ENCODE peak calls at places on chromosomes 3 and 15, in six cellular contexts. M is SK-N-SH, F is OCI-LY7, P is GM23248, U is MM.1S, V is GM23338. S is an unnamed sample.

GRCh38 chr3:172701758-172702157 is 9.1 kb downstream of the NCEH1 start:
- DNase-seq in F (no peak), V (no peak), M (no peak), P (no peak), U (no peak), S (no peak)

GRCh38 chr15:55916666-55917409 is 76.6 kb downstream of the NEDD4 start:
- DNase-seq in M (no peak), U (no peak), V (no peak), F (no peak), P (peak), S (peak)

GRCh38 chr3:13105851-13106250 is 32.6 kb upstream of the IQSEC1 start:
- DNase-seq in V (peak), M (no peak), P (no peak), U (no peak), F (no peak), S (no peak)

GRCh38 chr3:901953-902778 is 190.7 kb upstream of the CNTN6 start:
- DNase-seq in M (peak), F (peak), V (peak), P (peak), U (no peak), S (no peak)

GRCh38 chr3:14725564-14726420 is 50.9 kb downstream of the C3orf20 start:
- DNase-seq in F (no peak), P (peak), U (no peak), V (peak), M (no peak), S (no peak)

GRCh38 chr3:57556459-57557087 is 499 bp downstream of the PDE12 start:
- DNase-seq in V (no peak), M (no peak), F (peak), U (peak), P (peak), S (no peak)

GRCh38 chr3:197029511-197030167 is at the start of gene MELTF:
- DNase-seq in U (peak), P (peak), M (peak), V (peak), F (peak), S (peak)

GRCh38 chr15:83206971-83207621 is 527 bp downstream of the HDGFL3 start:
- DNase-seq in M (peak), U (peak), V (peak), F (peak), P (peak), S (peak)

GRCh38 chr15:100987143-100987542 is 68.0 kb downstream of the LRRK1 start:
- DNase-seq in P (peak), M (no peak), F (no peak), U (no peak), V (no peak), S (no peak)

GRCh38 chr3:65936908-65937638 is 101.6 kb downstream of the MAGI1 start:
- DNase-seq in F (no peak), V (no peak), U (no peak), M (no peak), P (no peak), S (peak)

GRCh38 chr3:114550155-114550554 is 256.3 kb downstream of the TIGIT start:
- DNase-seq in M (no peak), P (peak), F (no peak), V (no peak), U (no peak), S (no peak)

GRCh38 chr15:101390462-101390861 is 95.4 kb upstream of the SNRPA1 start:
- DNase-seq in V (no peak), M (no peak), P (no peak), U (no peak), F (no peak), S (no peak)

GRCh38 chr15:58200739-58201138 is 62.6 kb downstream of the AQP9 start:
- DNase-seq in U (no peak), V (no peak), M (no peak), P (no peak), F (no peak), S (no peak)

GRCh38 chr3:11662392-11662990 is 18.8 kb upstream of the VGLL4 start:
- DNase-seq in V (peak), U (no peak), P (peak), M (no peak), F (no peak), S (no peak)

GRCh38 chr3:51581529-51581928 is 43.0 kb downstream of the RAD54L2 start:
- DNase-seq in F (no peak), U (no peak), M (peak), P (peak), V (peak), S (no peak)

GRCh38 chr15:66588537-66588936 is 22.7 kb upstream of the LCTL start:
- DNase-seq in P (no peak), M (no peak), U (no peak), F (peak), V (peak), S (peak)

GRCh38 chr3:161275919-161276318 is 54.8 kb downstream of the NMD3 start:
- DNase-seq in F (no peak), P (no peak), U (no peak), V (no peak), M (no peak), S (no peak)

GRCh38 chr15:68449389-68449788 is 17.4 kb upstream of the ITGA11 start:
- DNase-seq in M (no peak), U (no peak), V (peak), P (no peak), F (no peak), S (peak)

GRCh38 chr15:38069001-38069400 is 134.6 kb downstream of the TMCO5A start:
- DNase-seq in V (no peak), P (peak), U (peak), M (peak), F (peak), S (peak)

GRCh38 chr3:130543322-130543721 is 26.3 kb downstream of the COL6A6 start:
- DNase-seq in P (no peak), U (no peak), F (no peak), V (no peak), M (no peak), S (no peak)

GRCh38 chr3:19216669-19217337 is 68.5 kb downstream of the KCNH8 start:
- DNase-seq in P (no peak), F (no peak), M (no peak), U (no peak), V (no peak), S (no peak)

GRCh38 chr3:193896419-193896818 is 239.5 kb upstream of the HES1 start:
- DNase-seq in U (no peak), P (no peak), M (no peak), V (no peak), F (no peak), S (no peak)

GRCh38 chr3:45693941-45694521 is 4.8 kb downstream of the SACM1L start:
- DNase-seq in V (no peak), M (peak), P (peak), F (peak), U (peak), S (no peak)

GRCh38 chr3:21750831-21751391 is at the start of gene ZNF385D:
- DNase-seq in V (peak), F (no peak), U (no peak), M (peak), P (peak), S (peak)

GRCh38 chr3:13091898-13092620 is 18.8 kb upstream of the IQSEC1 start:
- DNase-seq in P (peak), V (peak), F (peak), M (peak), U (peak), S (peak)

GRCh38 chr15:45943255-45943654 is 308.4 kb downstream of the SQOR start:
- DNase-seq in U (no peak), M (no peak), P (no peak), F (no peak), V (no peak), S (peak)

GRCh38 chr15:48536681-48537091 is 108.8 kb downstream of the FBN1 start:
- DNase-seq in M (peak), F (no peak), V (no peak), P (peak), U (no peak), S (no peak)

GRCh38 chr3:30285188-30286006 is 321.0 kb upstream of the TGFBR2 start:
- DNase-seq in U (no peak), F (no peak), M (peak), V (no peak), P (no peak), S (no peak)

GRCh38 chr3:123499316-123499715 is 50.4 kb upstream of the ADCY5 start:
- DNase-seq in F (no peak), M (no peak), V (no peak), U (no peak), P (peak), S (no peak)

GRCh38 chr15:40937762-40938529 is 8.8 kb downstream of the DLL4 start:
- DNase-seq in U (no peak), M (peak), P (peak), V (peak), F (no peak), S (no peak)

GRCh38 chr15:63135804-63136203 is 14.1 kb downstream of the LACTB start:
- DNase-seq in F (no peak), P (peak), V (no peak), U (no peak), M (no peak), S (no peak)

GRCh38 chr3:127694467-127695215 is 21.9 kb downstream of the ABTB1 start:
- DNase-seq in P (peak), V (peak), U (peak), M (peak), F (peak), S (peak)

GRCh38 chr15:72229076-72229946 is 1.7 kb downstream of the PKM start:
- DNase-seq in V (peak), U (peak), P (peak), M (peak), F (peak), S (no peak)

GRCh38 chr3:87206070-87206469 is 21.0 kb upstream of the CHMP2B start:
- DNase-seq in P (peak), M (no peak), F (no peak), U (no peak), V (no peak), S (no peak)

GRCh38 chr3:53721187-53721946 is 124.9 kb downstream of the CHDH start:
- DNase-seq in F (no peak), M (no peak), V (peak), P (peak), U (no peak), S (peak)

GRCh38 chr3:39147711-39148115 is 5.7 kb downstream of the CSRNP1 start:
- DNase-seq in P (peak), V (peak), F (peak), M (no peak), U (peak), S (no peak)

GRCh38 chr3:136068708-136069107 is 103.2 kb downstream of the PPP2R3A start:
- DNase-seq in F (no peak), V (no peak), P (peak), M (no peak), U (no peak), S (no peak)

GRCh38 chr3:23159929-23160328 is 43.2 kb upstream of the UBE2E2 start:
- DNase-seq in F (no peak), U (no peak), V (no peak), M (no peak), P (peak), S (no peak)

GRCh38 chr3:35045106-35045505 is 594.2 kb upstream of the ARPP21 start:
- DNase-seq in V (no peak), U (no peak), F (no peak), M (no peak), P (no peak), S (no peak)
- H2AFZ ChIP-seq in V (no peak), U (no peak), F (no peak), M (no peak), P (no peak), S (no peak)

DNA sequence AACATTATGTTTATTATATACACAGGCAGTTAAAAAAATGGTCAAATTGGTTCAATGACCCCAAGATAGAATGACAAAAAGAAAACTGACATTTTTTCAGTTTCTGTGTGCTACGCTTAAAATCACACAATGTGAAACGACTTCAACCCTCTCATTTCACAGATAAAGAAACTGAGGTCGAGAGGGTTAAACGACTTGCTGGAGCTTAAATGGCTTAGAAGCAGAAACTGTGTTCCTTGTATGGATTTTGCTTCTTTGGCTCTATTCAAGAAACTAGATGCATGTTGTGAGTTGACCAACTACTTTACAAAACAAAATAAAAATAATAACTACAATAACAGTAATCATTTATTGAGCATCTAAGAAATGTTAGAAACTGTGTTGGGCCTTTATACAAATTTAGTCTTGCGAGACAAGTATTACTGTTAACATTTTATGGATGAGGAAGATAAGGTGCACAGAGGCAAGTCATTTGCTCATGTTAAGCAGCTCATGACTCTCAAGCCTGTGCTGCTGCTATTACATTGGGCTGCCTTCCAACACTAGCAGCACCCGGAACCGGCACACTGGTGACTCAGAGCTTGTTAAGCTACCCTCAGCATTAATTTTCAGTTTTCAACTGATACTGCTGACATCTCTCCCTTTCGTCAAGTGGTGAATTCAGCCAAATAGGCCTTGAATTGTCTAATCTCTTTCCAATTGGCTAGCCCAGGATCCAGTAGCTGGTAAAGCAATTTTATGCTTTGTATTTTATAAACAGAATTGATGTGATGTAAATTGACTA is 487.6 kb downstream of the NAALADL2 start:
- DNase-seq in U (peak), P (peak), V (no peak), F (no peak), M (no peak), S (no peak)
- TF ChIP-seq EZH2phosphoT487 in U (no peak), P (no peak), V (no peak), F (no peak), M (no peak), S (no peak)

DNA sequence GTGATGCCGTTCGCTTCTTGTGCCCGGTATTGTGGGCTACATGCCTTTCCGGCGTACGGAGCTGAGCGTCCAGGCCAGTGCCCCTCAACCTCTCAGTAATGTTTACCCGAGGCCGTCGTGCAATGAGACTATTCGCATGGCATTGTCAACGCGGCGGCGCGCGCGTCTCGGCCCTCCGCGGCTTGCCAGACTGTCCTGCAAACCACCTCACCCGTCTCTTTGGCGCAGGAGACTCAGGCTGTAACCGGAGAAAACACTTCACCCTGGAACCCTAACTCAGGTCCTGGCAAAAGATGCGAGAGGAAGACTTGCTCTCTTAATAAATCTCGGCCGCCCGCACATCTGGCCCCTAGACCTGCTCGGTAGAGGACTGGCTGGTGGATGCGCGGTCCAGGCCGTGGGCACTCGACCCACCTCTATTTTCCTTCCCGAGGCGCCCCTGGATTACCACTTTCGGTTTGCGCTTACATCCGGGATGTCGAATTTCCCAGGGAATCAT is 71.6 kb upstream of the POLG start:
- DNase-seq in U (no peak), P (no peak), F (no peak), M (no peak), V (no peak), S (peak)
- H3K4me3 ChIP-seq in U (no peak), P (peak), F (no peak), M (no peak), V (peak), S (no peak)

GRCh38 chr3:50195501-50196252 is 4.3 kb downstream of the GNAT1 start:
- DNase-seq in V (no peak), F (no peak), U (no peak), P (peak), M (no peak), S (no peak)

GRCh38 chr3:50193746-50194127 is 2.3 kb downstream of the GNAT1 start:
- DNase-seq in V (no peak), F (no peak), M (no peak), P (no peak), U (no peak), S (no peak)

GRCh38 chr3:50196253-50196801 is 4.9 kb downstream of the GNAT1 start:
- DNase-seq in F (no peak), U (no peak), V (no peak), P (no peak), M (no peak), S (no peak)

GRCh38 chr3:50194128-50194902 is 2.9 kb downstream of the GNAT1 start:
- DNase-seq in M (peak), F (peak), U (peak), P (peak), V (peak), S (peak)

GRCh38 chr3:50194903-50195500 is 3.6 kb downstream of the GNAT1 start:
- DNase-seq in P (peak), F (peak), M (peak), V (peak), U (no peak), S (no peak)
- H2AFZ ChIP-seq in P (peak), F (peak), M (no peak), V (peak), U (no peak), S (no peak)

DNA sequence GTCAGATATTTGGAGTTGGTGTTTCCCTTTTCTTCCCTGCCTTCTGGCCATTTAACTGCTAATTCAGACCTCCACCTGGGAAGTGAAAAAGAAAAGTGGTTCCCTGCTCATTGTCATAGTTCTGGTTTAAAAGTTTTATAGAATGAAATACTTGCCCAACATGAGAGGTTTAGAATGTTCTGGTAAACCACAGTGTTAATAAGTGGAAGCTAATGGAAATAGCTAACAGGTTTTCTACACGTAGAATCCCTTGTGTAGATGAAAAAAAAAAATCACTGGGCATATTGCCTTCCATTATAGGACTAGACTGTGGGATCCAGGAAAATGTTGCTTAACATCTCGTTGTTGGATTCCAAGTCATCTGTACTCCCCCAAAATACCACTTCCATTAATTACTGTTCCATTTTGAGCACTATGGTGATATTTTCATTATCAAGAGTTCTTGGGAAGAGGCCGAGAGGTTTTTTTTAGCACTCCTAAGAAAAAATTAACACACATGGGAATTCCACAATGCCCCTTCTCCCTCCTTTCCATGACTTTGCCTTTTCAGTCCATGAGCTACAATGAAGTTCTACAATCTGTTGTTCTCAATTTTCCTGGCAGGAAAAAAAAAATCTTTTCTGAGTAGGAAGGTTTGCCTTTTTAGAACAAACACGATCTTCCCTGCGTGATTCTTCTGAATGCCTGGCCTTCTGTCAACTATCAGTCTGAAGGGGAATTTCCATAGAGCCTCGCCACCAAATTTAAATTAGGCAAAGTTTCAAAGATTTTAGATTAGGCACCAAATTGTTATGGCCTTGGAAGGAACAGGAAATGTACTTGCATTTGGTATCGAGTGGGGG is 74.4 kb upstream of the CTDSPL start:
- DNase-seq in U (no peak), P (no peak), V (no peak), F (no peak), M (no peak), S (no peak)
- TF ChIP-seq EZH2phosphoT487 in U (no peak), P (no peak), V (no peak), F (no peak), M (no peak), S (no peak)

S was measured in neural progenitor cell.